ENCODE peak calls at places on chromosome 22, in four cellular contexts. One of them, this sample, is unnamed.

GRCh38 chr22:38543822-38544221 is 26.2 kb downstream of the DMC1 start:
- DNase-seq in hippocampal formation: no peak
- DNase-seq in left ventricle myocardium inferior: no peak
- DNase-seq in activated T-cell treated with anti-CD3 and anti-CD28 coated beads for 1 hour: no peak
- DNase-seq in this sample: no peak

GRCh38 chr22:45891021-45891421 is 85.9 kb downstream of the WNT7B start:
- DNase-seq in hippocampal formation: no peak
- DNase-seq in left ventricle myocardium inferior: peak
- DNase-seq in activated T-cell treated with anti-CD3 and anti-CD28 coated beads for 1 hour: no peak
- DNase-seq in this sample: no peak

GRCh38 chr22:27512283-27512761 is 289.2 kb downstream of the MN1 start:
- DNase-seq in hippocampal formation: no peak
- DNase-seq in left ventricle myocardium inferior: peak
- DNase-seq in activated T-cell treated with anti-CD3 and anti-CD28 coated beads for 1 hour: no peak
- DNase-seq in this sample: no peak

GRCh38 chr22:49670610-49671330 is 156.9 kb downstream of the BRD1 start:
- DNase-seq in hippocampal formation: no peak
- DNase-seq in left ventricle myocardium inferior: no peak
- DNase-seq in activated T-cell treated with anti-CD3 and anti-CD28 coated beads for 1 hour: no peak
- DNase-seq in this sample: no peak

GRCh38 chr22:27515091-27515523 is 286.4 kb downstream of the MN1 start:
- DNase-seq in hippocampal formation: no peak
- DNase-seq in left ventricle myocardium inferior: peak
- DNase-seq in activated T-cell treated with anti-CD3 and anti-CD28 coated beads for 1 hour: no peak
- DNase-seq in this sample: no peak

GRCh38 chr22:45915841-45916240 is 61.1 kb downstream of the WNT7B start:
- DNase-seq in hippocampal formation: no peak
- DNase-seq in left ventricle myocardium inferior: no peak
- DNase-seq in activated T-cell treated with anti-CD3 and anti-CD28 coated beads for 1 hour: no peak
- DNase-seq in this sample: no peak

GRCh38 chr22:23538502-23538860 is 41.6 kb downstream of the IGLL1 start:
- DNase-seq in hippocampal formation: no peak
- DNase-seq in left ventricle myocardium inferior: no peak
- DNase-seq in activated T-cell treated with anti-CD3 and anti-CD28 coated beads for 1 hour: no peak
- DNase-seq in this sample: no peak

GRCh38 chr22:32708835-32709234 is 92.7 kb upstream of the TIMP3 start:
- DNase-seq in hippocampal formation: no peak
- DNase-seq in left ventricle myocardium inferior: peak
- DNase-seq in activated T-cell treated with anti-CD3 and anti-CD28 coated beads for 1 hour: no peak
- DNase-seq in this sample: no peak

GRCh38 chr22:24563246-24563645 is 7.4 kb downstream of the SNRPD3 start:
- DNase-seq in hippocampal formation: no peak
- DNase-seq in left ventricle myocardium inferior: no peak
- DNase-seq in activated T-cell treated with anti-CD3 and anti-CD28 coated beads for 1 hour: no peak
- DNase-seq in this sample: no peak

GRCh38 chr22:25814685-25815084 is 72.7 kb downstream of the MYO18B start:
- DNase-seq in hippocampal formation: no peak
- DNase-seq in left ventricle myocardium inferior: no peak
- DNase-seq in activated T-cell treated with anti-CD3 and anti-CD28 coated beads for 1 hour: no peak
- DNase-seq in this sample: no peak